ENCODE peak calls at places on chromosome 21, in five cellular contexts. G is suprapubic skin, Z is AG04450, J is OCI-LY7, C is tibial artery. E is an unnamed sample.

GRCh38 chr21:29179503-29179902 is 49.1 kb downstream of the MAP3K7CL start:
- DNase-seq in G (no peak), Z (no peak), C (no peak), J (no peak), E (no peak)

GRCh38 chr21:44399955-44400790 is 46.8 kb downstream of the TRPM2 start:
- DNase-seq in C (no peak), J (no peak), G (no peak), Z (no peak), E (no peak)

GRCh38 chr21:45458281-45459170 is 53.6 kb downstream of the COL18A1 start:
- DNase-seq in Z (no peak), G (no peak), J (no peak), C (no peak), E (no peak)

GRCh38 chr21:31334648-31335121 is 9.4 kb downstream of the TIAM1 start:
- DNase-seq in Z (no peak), J (no peak), C (no peak), G (no peak), E (no peak)

GRCh38 chr21:33642896-33643657 is 776 bp downstream of the ITSN1 start:
- DNase-seq in C (peak; percentile 71), J (peak; percentile 19), G (peak; percentile 70), Z (no peak), E (peak; percentile 24)

GRCh38 chr21:38267991-38268858 is 11.4 kb downstream of the KCNJ15 start:
- DNase-seq in Z (no peak), C (no peak), J (no peak), G (no peak), E (no peak)

GRCh38 chr21:44065428-44065827 is 41.8 kb upstream of the PWP2 start:
- DNase-seq in J (no peak), C (no peak), Z (no peak), G (peak; percentile 19), E (no peak)

GRCh38 chr21:26964379-26964778 is 2.5 kb downstream of the ADAMTS5 start:
- DNase-seq in G (peak; percentile 85), Z (no peak), C (peak; percentile 73), J (no peak), E (peak; percentile 86)

DNA sequence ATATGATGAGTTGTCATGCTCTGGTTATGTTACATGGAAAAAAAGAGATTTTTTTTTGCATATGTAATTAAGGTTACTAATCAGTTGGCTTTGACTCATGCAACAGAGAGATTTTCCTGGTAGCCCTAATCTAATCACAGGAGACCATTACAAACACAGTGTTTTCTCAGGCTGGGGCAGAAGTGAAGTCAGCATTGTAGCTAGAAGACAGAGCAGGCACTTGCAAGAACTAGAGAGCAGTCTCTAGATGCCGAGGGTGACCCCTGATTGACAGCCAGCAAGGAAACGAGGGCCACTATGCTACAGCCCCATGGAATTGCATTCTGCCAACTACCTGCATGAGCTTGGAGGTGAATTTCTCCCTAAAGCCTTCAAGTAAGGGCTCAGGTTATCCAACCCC is 151.3 kb downstream of the RUNX1 start:
- DNase-seq in G (no peak), Z (no peak), J (no peak), C (no peak), E (no peak)
- H3K27ac ChIP-seq in G (no peak overlapping the region), Z (no peak overlapping the region), J (no peak overlapping the region), C (no peak overlapping the region), E (no peak overlapping the region)

GRCh38 chr21:36696390-36696639 is 2.6 kb upstream of the SIM2 start:
- DNase-seq in G (no peak), C (no peak), Z (no peak), J (no peak), E (no peak)

GRCh38 chr21:36697473-36698159 is 1.3 kb upstream of the SIM2 start:
- DNase-seq in C (no peak), J (no peak), G (no peak), Z (no peak), E (no peak)

GRCh38 chr21:36698160-36699025 is 522 bp upstream of the SIM2 start:
- DNase-seq in J (no peak), G (no peak), Z (no peak), C (no peak), E (no peak)

GRCh38 chr21:36695671-36696389 is 3.1 kb upstream of the SIM2 start:
- DNase-seq in Z (no peak), G (no peak), J (no peak), C (no peak), E (no peak)

GRCh38 chr21:36696640-36697472 is 2.1 kb upstream of the SIM2 start:
- DNase-seq in G (no peak), C (peak; percentile 51), J (no peak), Z (no peak), E (no peak)
- H3K4me3 ChIP-seq in G (no peak overlapping the region), C (no peak overlapping the region), J (no peak overlapping the region), Z (no peak overlapping the region), E (no peak overlapping the region)

GRCh38 chr21:17821121-17821520 is 2.0 kb upstream of the C21orf91 start:
- DNase-seq in C (no peak), G (no peak), J (no peak), Z (no peak), E (no peak)

GRCh38 chr21:17813353-17813752 is 5.8 kb downstream of the C21orf91 start:
- DNase-seq in C (no peak), Z (no peak), G (no peak), J (no peak), E (no peak)

GRCh38 chr21:17819114-17819877 is at the start of gene C21orf91:
- DNase-seq in G (peak; percentile 93), J (peak; percentile 94), Z (peak; percentile 81), C (peak; percentile 92), E (peak; percentile 88)

GRCh38 chr21:17819878-17820232 is 699 bp upstream of the C21orf91 start:
- DNase-seq in Z (peak; percentile 53), C (no peak), G (no peak), J (peak; percentile 87), E (no peak)

DNA sequence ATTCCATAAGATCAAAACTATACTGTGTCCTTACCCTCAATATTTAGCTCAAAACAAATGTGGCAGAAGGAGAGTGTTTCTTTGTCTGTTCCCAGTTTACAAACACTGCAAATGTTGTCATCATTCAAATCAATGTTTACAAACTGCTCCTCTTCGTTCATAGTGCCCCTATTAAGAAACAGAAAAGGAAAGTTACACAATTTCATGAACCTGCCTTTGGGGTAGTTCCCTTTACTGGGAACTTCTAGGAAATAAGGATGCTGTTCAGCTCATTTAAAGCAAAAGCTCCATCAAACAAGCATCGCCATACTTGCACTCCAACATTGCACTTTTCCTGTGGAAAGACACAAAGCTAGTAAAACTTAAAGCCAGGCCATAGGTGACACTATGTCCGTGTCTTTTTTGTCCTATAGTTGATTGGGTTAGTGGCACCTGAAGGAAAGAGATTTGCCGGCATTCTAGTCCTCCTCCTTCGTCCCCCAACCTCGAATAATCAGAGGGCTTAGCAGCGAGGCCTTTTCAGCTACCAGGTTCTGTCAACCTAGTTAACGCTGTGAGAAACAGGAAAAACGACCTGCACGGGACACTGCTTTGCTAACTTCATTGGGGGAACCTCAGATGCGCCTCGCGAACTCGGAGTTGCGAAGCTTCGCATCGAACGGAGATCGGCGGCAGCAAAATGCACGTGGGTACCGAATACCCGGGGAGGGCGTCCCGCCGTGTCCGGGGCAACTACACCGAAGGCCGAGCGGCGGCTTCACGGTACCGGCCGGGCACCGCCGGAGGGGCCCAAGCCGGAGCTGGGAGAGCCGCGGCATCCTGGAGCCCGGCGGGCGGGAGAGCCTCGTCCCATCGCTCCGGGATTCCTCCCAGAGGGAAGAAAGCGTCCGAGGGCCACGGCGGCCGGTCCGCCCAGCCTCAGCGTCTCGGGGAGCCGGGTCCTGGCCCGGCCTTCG is 720 bp downstream of the C21orf91 start:
- DNase-seq in J (peak; percentile 78), G (peak; percentile 72), C (peak; percentile 66), Z (no peak), E (peak; percentile 26)
- H3K27ac ChIP-seq in J (peak overlapping the region; percentile 74), G (peak overlapping the region; percentile 94), C (peak overlapping the region; percentile 92), Z (no peak overlapping the region), E (peak overlapping the region; percentile 94)

GRCh38 chr21:42199488-42200463 is 19.2 kb upstream of the ABCG1 start:
- DNase-seq in Z (peak; percentile 26), C (no peak), G (no peak), J (peak; percentile 79), E (no peak)
- H3K4me3 ChIP-seq in Z (no peak overlapping the region), C (no peak overlapping the region), G (no peak overlapping the region), J (peak overlapping the region; percentile 47), E (no peak overlapping the region)

DNA sequence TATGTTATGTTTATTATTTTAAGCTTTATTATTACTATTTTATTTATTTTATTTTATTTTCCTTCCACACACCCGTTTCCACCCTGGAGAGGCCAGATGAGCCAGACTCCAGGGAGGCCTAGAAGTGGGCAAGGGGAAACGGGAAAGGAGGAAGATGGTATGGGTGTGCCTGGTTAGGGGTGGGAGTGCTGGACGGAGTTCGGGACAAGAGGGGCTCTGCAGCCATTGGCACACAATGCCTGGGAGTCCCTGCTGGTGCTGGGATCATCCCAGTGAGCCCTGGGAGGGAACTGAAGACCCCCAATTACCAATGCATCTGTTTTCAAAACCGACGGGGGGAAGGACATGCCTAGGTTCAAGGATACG is 468 bp upstream of the MX1 start:
- DNase-seq in Z (no peak), J (no peak), G (no peak), C (peak; percentile 63), E (no peak)
- H3K27ac ChIP-seq in Z (no peak overlapping the region), J (no peak overlapping the region), G (peak overlapping the region; percentile 45), C (peak overlapping the region; percentile 73), E (peak overlapping the region; percentile 67)

GRCh38 chr21:23543334-23543733 is 2063.9 kb downstream of the MRPL39 start:
- DNase-seq in G (no peak), J (no peak), Z (no peak), C (no peak), E (no peak)
- H3K4me3 ChIP-seq in G (no peak overlapping the region), J (no peak overlapping the region), Z (no peak overlapping the region), C (no peak overlapping the region), E (no peak overlapping the region)